ENCODE peak calls at places on chromosome 18, in six cellular contexts. Q is colonic mucosa, T is GM13977, A is endodermal cell, R is progenitor cell of endocrine pancreas, V is esophagus squamous epithelium. S is an unnamed sample.
A peak's percentile ranks its signal among the peaks of the same experiment; 100 is the strongest.

GRCh38 chr18:56952026-56952425 is 194.9 kb upstream of the BOD1L2 start:
- DNase-seq in V (no peak), R (no peak), A (no peak), T (no peak), Q (no peak), S (no peak)

GRCh38 chr18:57569133-57569532 is 17.4 kb downstream of the FECH start:
- DNase-seq in V (no peak), T (no peak), R (no peak), Q (no peak), A (no peak), S (no peak)

GRCh38 chr18:3885209-3885792 is 435.3 kb downstream of the TGIF1 start:
- DNase-seq in A (no peak), T (peak; percentile 29), V (no peak), R (no peak), Q (no peak), S (no peak)

GRCh38 chr18:76056467-76057194 is 438.4 kb downstream of the ZNF516 start:
- DNase-seq in Q (no peak), R (no peak), T (no peak), V (no peak), A (no peak), S (no peak)

GRCh38 chr18:35143615-35144596 is 96.9 kb upstream of the ZNF397 start:
- DNase-seq in R (peak; percentile 17), Q (peak; percentile 64), V (no peak), A (peak; percentile 83), T (peak; percentile 49), S (no peak)

GRCh38 chr18:2984703-2985261 is 28.2 kb downstream of the LPIN2 start:
- DNase-seq in A (no peak), V (no peak), Q (peak; percentile 85), R (no peak), T (no peak), S (no peak)

GRCh38 chr18:79515944-79516351 is 120.2 kb downstream of the NFATC1 start:
- DNase-seq in Q (peak; percentile 16), R (no peak), A (peak; percentile 40), V (no peak), T (no peak), S (peak; percentile 4)

GRCh38 chr18:64244571-64244970 is 95.7 kb upstream of the LINC00305 start:
- DNase-seq in R (no peak), A (peak; percentile 59), V (no peak), Q (no peak), T (no peak), S (no peak)

GRCh38 chr18:8428951-8429350 is 180.3 kb upstream of the RAB12 start:
- DNase-seq in T (no peak), V (no peak), A (no peak), Q (no peak), R (no peak), S (no peak)

DNA sequence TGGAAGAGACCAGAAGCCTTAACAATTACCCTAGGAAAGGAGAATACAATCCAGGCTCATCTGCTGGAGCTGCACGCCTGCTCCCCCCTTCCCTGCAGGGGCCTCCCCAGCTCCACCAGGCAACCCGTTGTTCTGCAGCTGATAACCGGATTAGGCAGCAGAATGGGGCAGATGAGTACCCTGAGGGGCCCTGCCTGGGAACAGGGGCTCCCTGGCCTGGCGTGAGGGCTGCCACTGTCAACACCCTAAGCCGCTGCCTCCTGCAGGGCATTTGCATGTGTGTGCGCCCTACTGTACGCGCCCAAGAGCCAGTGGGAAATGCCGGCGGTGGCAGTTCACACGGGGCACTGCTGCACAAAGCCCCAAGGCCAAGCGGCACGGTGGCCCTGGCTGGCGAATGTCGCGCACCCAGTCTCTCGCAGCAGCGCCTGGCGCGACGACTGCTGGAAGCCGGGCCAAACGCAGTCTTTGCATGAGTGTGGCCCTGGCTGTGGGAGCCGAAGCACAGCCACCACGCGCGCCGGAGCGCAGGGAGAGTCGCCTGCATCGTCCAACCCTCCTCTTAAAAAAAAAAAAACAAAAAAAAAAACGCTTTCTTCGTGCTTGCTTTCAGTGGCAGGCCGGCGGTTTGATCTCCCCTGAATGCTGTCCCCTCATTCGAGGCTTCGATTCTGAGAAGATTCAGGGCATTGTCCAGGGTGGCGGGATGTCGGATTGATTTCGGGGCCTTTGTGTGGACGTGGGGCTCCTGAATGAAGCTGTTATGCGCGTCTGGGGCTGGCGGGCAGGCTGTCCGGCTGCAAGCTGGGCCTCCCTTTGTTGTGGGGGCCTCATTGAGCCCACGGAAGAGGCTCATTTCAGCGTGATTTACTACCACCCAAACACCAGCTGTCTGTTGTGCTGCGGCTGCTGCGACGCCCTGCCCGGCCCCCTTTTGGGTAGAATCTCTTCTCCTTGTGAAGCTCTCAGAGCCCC is 63.8 kb downstream of the SETBP1 start:
- DNase-seq in Q (no peak), A (peak; percentile 81), T (no peak), V (no peak), R (peak; percentile 15), S (no peak)
- TF ChIP-seq CTCF in Q (no peak), A (peak; percentile 43), T (no peak), V (no peak), R (no peak), S (no peak)

GRCh38 chr18:10526211-10526949 is 553 bp downstream of the NAPG start:
- DNase-seq in R (peak; percentile 29), Q (peak; percentile 73), V (peak; percentile 10), T (peak; percentile 65), A (peak; percentile 83), S (peak; percentile 51)
- TF ChIP-seq CTCF in R (no peak), Q (no peak), V (peak; percentile 11), T (no peak), A (peak; percentile 15), S (no peak)

GRCh38 chr18:62242955-62243354 is 55.9 kb downstream of the RELCH start:
- DNase-seq in Q (no peak), A (no peak), R (no peak), V (no peak), T (no peak), S (no peak)

GRCh38 chr18:62245177-62245576 is 58.1 kb downstream of the RELCH start:
- DNase-seq in R (no peak), T (no peak), V (no peak), A (no peak), Q (no peak), S (no peak)

GRCh38 chr18:62249478-62250097 is 62.5 kb downstream of the RELCH start:
- DNase-seq in Q (peak; percentile 84), R (peak; percentile 42), V (peak; percentile 1), T (peak; percentile 42), A (peak; percentile 88), S (peak; percentile 36)

GRCh38 chr18:62248313-62248712 is 61.3 kb downstream of the RELCH start:
- DNase-seq in T (no peak), Q (no peak), A (no peak), V (no peak), R (no peak), S (no peak)

GRCh38 chr18:62245699-62246098 is 58.6 kb downstream of the RELCH start:
- DNase-seq in R (no peak), A (no peak), V (no peak), Q (no peak), T (no peak), S (no peak)
- TF ChIP-seq CTCF in R (peak; percentile 28), A (peak; percentile 67), V (no peak), Q (no peak), T (peak; percentile 7), S (no peak)

GRCh38 chr18:36402765-36403396 is 105.4 kb downstream of the FHOD3 start:
- DNase-seq in R (no peak), V (no peak), A (peak; percentile 73), Q (no peak), T (no peak), S (no peak)
- TF ChIP-seq CTCF in R (no peak), V (no peak), A (peak; percentile 61), Q (no peak), T (no peak), S (no peak)